ENCODE peak calls at places on chromosomes 11 and 22, in six cellular contexts. F, X, B, R, Y and M are unnamed samples.

GRCh38 chr11:84236436-84236835 is 950.3 kb upstream of the CCDC90B start:
- DNase-seq in F (no peak), X (no peak), B (no peak), R (no peak), Y (no peak), M (no peak)

GRCh38 chr11:26276798-26277424 is 55.0 kb upstream of the ANO3 start:
- DNase-seq in F (peak), X (peak), B (peak), R (no peak), Y (no peak), M (no peak)

GRCh38 chr22:36369922-36370781 is 17.6 kb downstream of the MYH9 start:
- DNase-seq in F (no peak), X (peak), B (no peak), R (peak), Y (no peak), M (no peak)

GRCh38 chr11:86511086-86511551 is 136.4 kb downstream of the CCDC81 start:
- DNase-seq in F (no peak), X (peak), B (no peak), R (no peak), Y (no peak), M (no peak)

GRCh38 chr22:35258144-35258988 is 1.1 kb downstream of the HMGXB4 start:
- DNase-seq in F (no peak), X (peak), B (peak), R (peak), Y (no peak), M (no peak)

GRCh38 chr11:57460756-57461749 is 725 bp downstream of the RTN4RL2 start:
- DNase-seq in F (no peak), X (no peak), B (no peak), R (no peak), Y (no peak), M (no peak)

GRCh38 chr11:49202287-49202976 is 6.0 kb downstream of the FOLH1 start:
- DNase-seq in F (no peak), X (no peak), B (no peak), R (no peak), Y (no peak), M (no peak)

GRCh38 chr11:83006877-83007330 is 64.8 kb downstream of the RAB30 start:
- DNase-seq in F (no peak), X (no peak), B (peak), R (no peak), Y (peak), M (no peak)

GRCh38 chr11:69662021-69662698 is 13.0 kb downstream of the LTO1 start:
- DNase-seq in F (no peak), X (no peak), B (no peak), R (no peak), Y (peak), M (no peak)

GRCh38 chr11:34855754-34856095 is 60.5 kb downstream of the APIP start:
- DNase-seq in F (no peak), X (no peak), B (no peak), R (no peak), Y (no peak), M (no peak)

GRCh38 chr22:38302906-38303305 is 14.3 kb downstream of the CSNK1E start:
- DNase-seq in F (no peak), X (no peak), B (no peak), R (no peak), Y (no peak), M (no peak)

GRCh38 chr22:38304526-38304925 is 12.7 kb downstream of the CSNK1E start:
- DNase-seq in F (no peak), X (no peak), B (no peak), R (peak), Y (no peak), M (no peak)

GRCh38 chr22:38305481-38306448 is 11.5 kb downstream of the CSNK1E start:
- DNase-seq in F (no peak), X (peak), B (peak), R (no peak), Y (no peak), M (no peak)

GRCh38 chr22:38300197-38300945 is 16.9 kb downstream of the CSNK1E start:
- DNase-seq in F (no peak), X (no peak), B (no peak), R (no peak), Y (no peak), M (no peak)

GRCh38 chr22:38303974-38304373 is 13.3 kb downstream of the CSNK1E start:
- DNase-seq in F (no peak), X (no peak), B (no peak), R (no peak), Y (no peak), M (no peak)
- H3K27ac ChIP-seq in F (no peak), X (peak), B (no peak), R (peak), Y (no peak), M (peak)

GRCh38 chr11:59705281-59705680 is 8.4 kb downstream of the OR10V1 start:
- DNase-seq in F (no peak), X (peak), B (no peak), R (no peak), Y (no peak), M (no peak)

GRCh38 chr11:59710136-59710847 is 3.4 kb downstream of the OR10V1 start:
- DNase-seq in F (no peak), X (peak), B (no peak), R (no peak), Y (no peak), M (no peak)

GRCh38 chr11:59707371-59707770 is 6.3 kb downstream of the OR10V1 start:
- DNase-seq in F (no peak), X (no peak), B (no peak), R (no peak), Y (no peak), M (no peak)

GRCh38 chr11:59708537-59708936 is 5.1 kb downstream of the OR10V1 start:
- DNase-seq in F (no peak), X (peak), B (no peak), R (no peak), Y (no peak), M (no peak)

DNA sequence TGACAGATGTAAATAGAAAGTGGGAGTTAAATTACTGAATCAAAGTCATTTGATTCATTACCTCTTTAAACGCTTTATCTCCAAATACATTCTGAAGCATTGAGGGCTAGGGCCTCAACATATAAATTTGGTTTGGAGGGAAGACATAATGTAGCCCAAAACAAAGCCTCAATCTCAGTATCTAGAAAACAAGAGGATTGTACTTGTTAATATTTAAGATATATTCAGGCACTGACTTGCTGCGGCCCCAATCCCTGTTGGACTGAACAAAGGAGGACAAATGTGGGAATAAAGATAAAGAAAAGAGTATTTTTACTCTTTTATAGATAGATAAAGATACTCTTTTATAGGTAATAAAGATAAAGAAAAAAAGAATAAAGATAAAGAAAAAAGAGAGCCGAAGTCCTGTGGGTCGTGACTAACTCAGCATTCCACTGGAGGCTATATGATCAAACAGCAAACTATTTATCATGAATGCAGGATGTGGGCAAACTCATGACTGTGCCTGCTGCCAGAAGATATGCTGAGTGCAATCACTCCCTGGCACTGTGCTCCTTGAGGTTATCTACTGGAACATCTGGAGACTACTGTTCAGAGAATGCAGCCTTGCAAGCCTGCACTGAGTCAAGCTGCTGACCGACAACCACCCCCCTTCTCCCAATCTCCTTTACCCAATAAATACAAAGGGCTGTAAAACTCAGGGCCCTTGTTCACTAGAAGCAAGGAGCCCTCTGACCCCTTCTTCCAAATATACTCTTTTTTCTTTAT is 6.9 kb downstream of the OR10V1 start:
- DNase-seq in F (no peak), X (peak), B (no peak), R (no peak), Y (no peak), M (no peak)
- H3K27ac ChIP-seq in F (no peak), X (no peak), B (no peak), R (no peak), Y (no peak), M (no peak)

GRCh38 chr22:19577422-19577966 is 53.3 kb upstream of the CLDN5 start:
- DNase-seq in F (no peak), X (no peak), B (no peak), R (no peak), Y (no peak), M (no peak)
- H3K27ac ChIP-seq in F (no peak), X (no peak), B (peak), R (peak), Y (no peak), M (no peak)

GRCh38 chr22:33300165-33300564 is 242.0 kb upstream of the SYN3 start:
- DNase-seq in F (no peak), X (no peak), B (no peak), R (no peak), Y (no peak), M (no peak)
- H3K27ac ChIP-seq in F (no peak), X (no peak), B (no peak), R (no peak), Y (no peak), M (no peak)

GRCh38 chr11:130077671-130078468 is 8.2 kb downstream of the APLP2 start:
- DNase-seq in F (no peak), X (no peak), B (no peak), R (no peak), Y (no peak), M (no peak)
- H3K27ac ChIP-seq in F (no peak), X (no peak), B (no peak), R (no peak), Y (no peak), M (no peak)

GRCh38 chr22:42949159-42949558 is 65.8 kb downstream of the PACSIN2 start:
- DNase-seq in F (no peak), X (peak), B (no peak), R (peak), Y (no peak), M (no peak)
- H3K27ac ChIP-seq in F (no peak), X (no peak), B (no peak), R (peak), Y (no peak), M (peak)